ENCODE peak calls at places on chromosomes 7 and 10, in nine cellular contexts. O is activated CD4-positive, alpha-beta T cell treated with anti-CD3 and anti-CD28 coated beads for 48 hours; B is T47D; Z is lower leg skin; Y is NCI-H1694 treated with DMSO at 0.1 percent for 48 hours; K is stimulated activated CD4-positive, alpha-beta T cell treated with anti-CD3 and anti-CD28 coated beads, Interleukin-2, amount 100 ng/mL, for 48 hours; R is mesothelial cell of epicardium; V is GM10248; N is activated CD8-positive, alpha-beta memory T cell treated with anti-CD3 and anti-CD28 coated beads, Interleukin-2, amount 50 U/mL, for 48 hours. U is an unnamed sample.

GRCh38 chr7:43838201-43838659 is 31.1 kb downstream of the MRPS24 start:
- DNase-seq in R (no peak), B (no peak), N (no peak), Y (no peak), O (no peak), V (no peak), K (no peak), Z (no peak), U (no peak)

GRCh38 chr7:99132922-99133321 is 11.0 kb downstream of the SMURF1 start:
- DNase-seq in O (no peak), R (no peak), V (no peak), Z (no peak), N (no peak), K (no peak), B (no peak), Y (no peak), U (no peak)

GRCh38 chr7:82044497-82045080 is 274.7 kb upstream of the HGF start:
- DNase-seq in R (no peak), Y (peak; percentile 41), N (no peak), O (peak; percentile 3), V (no peak), K (no peak), B (no peak), Z (no peak), U (no peak)

GRCh38 chr7:302054-302992 is 12.4 kb downstream of the FOXL3 start:
- DNase-seq in O (no peak), K (no peak), R (no peak), Z (peak; percentile 70), B (no peak), N (no peak), Y (no peak), V (no peak), U (no peak)

GRCh38 chr7:68744036-68744435 is 854.2 kb upstream of the AUTS2 start:
- DNase-seq in O (no peak), V (no peak), Z (no peak), R (no peak), K (no peak), B (no peak), N (no peak), Y (no peak), U (no peak)

GRCh38 chr10:107072028-107072427 is 92.5 kb downstream of the SORCS1 start:
- DNase-seq in V (no peak), K (no peak), N (no peak), Z (no peak), O (no peak), Y (no peak), R (no peak), B (no peak), U (no peak)

GRCh38 chr10:76337641-76338040 is 906.2 kb downstream of the LRMDA start:
- DNase-seq in K (no peak), V (no peak), Z (no peak), B (no peak), R (no peak), Y (no peak), N (no peak), O (no peak), U (no peak)

GRCh38 chr7:68841004-68841403 is 757.3 kb upstream of the AUTS2 start:
- DNase-seq in R (no peak), O (no peak), Z (no peak), B (no peak), N (no peak), Y (no peak), K (no peak), V (no peak), U (no peak)

GRCh38 chr7:91520645-91521044 is 256.4 kb downstream of the FZD1 start:
- DNase-seq in N (no peak), B (no peak), O (no peak), R (no peak), K (no peak), V (no peak), Y (peak; percentile 89), Z (no peak), U (no peak)

GRCh38 chr7:27917774-27918314 is 177.9 kb downstream of the TAX1BP1 start:
- DNase-seq in R (no peak), Z (no peak), O (no peak), Y (no peak), K (no peak), V (no peak), N (no peak), B (no peak), U (no peak)

GRCh38 chr10:107163904-107164861 is at the start of gene SORCS1:
- DNase-seq in V (no peak), R (peak; percentile 45), Y (no peak), O (no peak), N (no peak), Z (no peak), K (no peak), B (peak; percentile 28), U (peak; percentile 74)

GRCh38 chr10:132175907-132176581 is 10.7 kb upstream of the DPYSL4 start:
- DNase-seq in Y (no peak), R (no peak), V (no peak), K (no peak), O (peak; percentile 46), N (no peak), Z (no peak), B (no peak), U (no peak)

GRCh38 chr7:34191766-34192550 is 286.6 kb downstream of the BMPER start:
- DNase-seq in B (no peak), O (no peak), V (no peak), R (no peak), N (no peak), Z (no peak), K (no peak), Y (no peak), U (no peak)

GRCh38 chr7:149866817-149867447 is 6.8 kb upstream of the ATP6V0E2 start:
- DNase-seq in V (no peak), B (no peak), K (no peak), O (no peak), Z (peak; percentile 81), N (no peak), R (no peak), Y (no peak), U (no peak)

GRCh38 chr7:100572949-100573675 is 588 bp downstream of the SAP25 start:
- DNase-seq in O (no peak), B (no peak), R (no peak), Z (no peak), V (no peak), Y (no peak), K (no peak), N (no peak), U (no peak)

GRCh38 chr10:96700477-96701099 is 19.7 kb downstream of the PIK3AP1 start:
- DNase-seq in O (no peak), Y (no peak), V (peak; percentile 69), N (no peak), Z (no peak), K (no peak), R (no peak), B (no peak), U (no peak)

GRCh38 chr10:100997364-100998182 is 2.0 kb upstream of the LZTS2 start:
- DNase-seq in Z (peak; percentile 95), N (peak; percentile 92), R (peak; percentile 65), K (peak; percentile 73), Y (peak; percentile 30), B (peak; percentile 94), V (peak; percentile 84), O (peak; percentile 81), U (peak; percentile 92)

GRCh38 chr7:17181482-17181881 is 117.0 kb upstream of the AHR start:
- DNase-seq in Y (no peak), K (no peak), V (no peak), Z (no peak), N (no peak), B (no peak), O (no peak), R (no peak), U (no peak)

GRCh38 chr7:158702196-158702595 is 2.4 kb downstream of the NCAPG2 start:
- DNase-seq in Z (no peak), B (no peak), O (no peak), N (no peak), V (no peak), K (no peak), Y (no peak), R (no peak), U (no peak)

GRCh38 chr7:134778941-134779740 is at the start of gene CALD1:
- DNase-seq in V (no peak), Z (peak; percentile 94), R (peak; percentile 58), N (no peak), O (no peak), B (peak; percentile 49), K (no peak), Y (no peak), U (peak; percentile 72)

GRCh38 chr7:96169439-96169838 is 152.5 kb downstream of the SLC25A13 start:
- DNase-seq in O (no peak), Z (no peak), Y (no peak), B (no peak), N (no peak), K (no peak), R (no peak), V (no peak), U (no peak)

GRCh38 chr7:101594790-101595189 is 34.3 kb downstream of the MYL10 start:
- DNase-seq in R (no peak), V (no peak), B (no peak), Y (no peak), O (no peak), N (peak; percentile 8), Z (peak; percentile 46), K (no peak), U (no peak)

GRCh38 chr10:12699258-12699700 is 302.2 kb downstream of the CCDC3 start:
- DNase-seq in R (no peak), V (no peak), Y (no peak), K (no peak), N (no peak), B (no peak), O (no peak), Z (no peak), U (no peak)

GRCh38 chr7:130543611-130544010 is 51.7 kb downstream of the MEST start:
- DNase-seq in V (no peak), Y (no peak), B (no peak), Z (no peak), K (no peak), O (no peak), R (no peak), N (no peak), U (no peak)

U was measured in type B pancreatic cell.